ENCODE peak calls at places on chromosomes 7 and 10, in five cellular contexts. X is Peyer's patch, A is H1, Y is colonic mucosa, O is esophagus muscularis mucosa. F is an unnamed sample.

GRCh38 chr7:91031757-91032156 is 232.5 kb upstream of the FZD1 start:
- DNase-seq in X (no peak), A (no peak), Y (no peak), O (no peak), F (no peak)

GRCh38 chr7:30149640-30150272 is 15.0 kb downstream of the MTURN start:
- DNase-seq in X (no peak), A (no peak), Y (no peak), O (no peak), F (no peak)

GRCh38 chr10:87700031-87700796 is 40.5 kb downstream of the PAPSS2 start:
- DNase-seq in X (no peak), A (no peak), Y (no peak), O (no peak), F (no peak)

GRCh38 chr7:35593896-35594295 is 101.0 kb downstream of the HERPUD2 start:
- DNase-seq in X (no peak), A (peak; percentile 86), Y (peak; percentile 22), O (no peak), F (no peak)

GRCh38 chr7:69781412-69781846 is 183.2 kb downstream of the AUTS2 start:
- DNase-seq in X (no peak), A (no peak), Y (no peak), O (no peak), F (no peak)

GRCh38 chr10:121597504-121598241 is 571 bp downstream of the FGFR2 start:
- DNase-seq in X (no peak), A (peak; percentile 72), Y (no peak), O (no peak), F (no peak)

GRCh38 chr10:25575343-25575742 is 358.7 kb upstream of the MYO3A start:
- DNase-seq in X (no peak), A (no peak), Y (no peak), O (no peak), F (no peak)

GRCh38 chr10:69348824-69349541 is 67.7 kb downstream of the TACR2 start:
- DNase-seq in X (no peak), A (no peak), Y (peak; percentile 71), O (peak; percentile 95), F (peak; percentile 49)

GRCh38 chr10:110704906-110705476 is 60.9 kb downstream of the RBM20 start:
- DNase-seq in X (no peak), A (no peak), Y (no peak), O (no peak), F (no peak)

GRCh38 chr10:20811131-20811530 is 86.0 kb downstream of the NEBL start:
- DNase-seq in X (no peak), A (no peak), Y (no peak), O (no peak), F (no peak)

GRCh38 chr10:59465089-59465488 is 102.7 kb upstream of the FAM13C start:
- DNase-seq in X (no peak), A (no peak), Y (no peak), O (no peak), F (peak; percentile 4)

GRCh38 chr10:7813481-7813880 is 4.8 kb upstream of the TAF3 start:
- DNase-seq in X (no peak), A (no peak), Y (no peak), O (no peak), F (no peak)

GRCh38 chr10:19719320-19719719 is 96.9 kb upstream of the PLXDC2 start:
- DNase-seq in X (no peak), A (no peak), Y (no peak), O (no peak), F (peak; percentile 3)

GRCh38 chr10:13706175-13706574 is 119.4 kb downstream of the PRPF18 start:
- DNase-seq in X (no peak), A (no peak), Y (no peak), O (no peak), F (no peak)

DNA sequence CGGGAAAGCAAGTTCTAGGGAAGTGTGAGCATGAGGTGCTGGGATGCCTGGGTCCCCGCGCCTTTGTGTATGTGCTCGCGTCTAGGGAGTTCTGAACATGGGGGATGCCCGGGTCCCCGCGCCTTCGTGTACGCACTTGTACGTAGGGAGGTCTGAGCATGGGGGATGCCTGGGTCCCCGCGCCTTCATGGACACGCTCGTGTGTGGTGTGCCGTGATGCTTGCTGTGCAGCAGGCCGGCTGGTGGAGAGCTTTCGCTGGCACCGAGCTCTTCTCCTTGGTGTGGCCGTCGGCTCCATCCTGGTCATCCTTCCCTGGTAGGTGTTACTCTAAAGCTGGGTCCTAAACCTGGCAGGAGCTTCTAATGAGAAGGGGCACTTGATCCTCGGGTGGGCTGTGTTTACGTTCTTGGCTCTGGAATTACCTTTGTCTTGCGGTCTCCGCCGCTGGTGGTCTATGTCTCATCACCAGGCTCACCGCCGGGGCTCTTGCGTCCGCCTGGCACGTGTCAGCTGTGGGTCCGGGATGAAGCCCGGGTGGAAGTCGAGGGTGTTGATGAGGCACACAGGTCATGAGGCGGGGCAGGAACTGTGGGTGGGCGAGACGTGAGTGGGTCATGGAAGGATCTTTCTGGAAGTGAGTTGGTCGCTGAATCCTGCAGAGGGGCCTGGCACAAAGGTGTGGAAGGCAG is 63.5 kb downstream of the DNAJB6 start:
- DNase-seq in X (peak; percentile 51), A (no peak), Y (no peak), O (no peak), F (no peak)
- H3K4me1 ChIP-seq in X (peaks cover 2% of the 10 kb centered on the region), A (peaks cover 2% of the 10 kb centered on the region), Y (no peaks in the 10 kb centered on the region), O (peaks cover 41% of the 10 kb centered on the region), F (no peaks in the 10 kb centered on the region)

GRCh38 chr7:121384159-121384745 is 11.9 kb downstream of the FAM3C start:
- DNase-seq in X (no peak), A (no peak), Y (no peak), O (no peak), F (peak; percentile 86)
- H3K27ac ChIP-seq in X (peak overlapping the region; percentile 38), A (no peak overlapping the region), Y (no peak overlapping the region), O (no peak overlapping the region), F (peak overlapping the region; percentile 68)

GRCh38 chr7:8254215-8254614 is 7.8 kb downstream of the ICA1 start:
- DNase-seq in X (no peak), A (no peak), Y (peak; percentile 20), O (no peak), F (no peak)
- H3K36me3 ChIP-seq in X (no peaks in the 10 kb centered on the region), A (no peaks in the 10 kb centered on the region), Y (no peaks in the 10 kb centered on the region), O (no peaks in the 10 kb centered on the region), F (no peaks in the 10 kb centered on the region)

DNA sequence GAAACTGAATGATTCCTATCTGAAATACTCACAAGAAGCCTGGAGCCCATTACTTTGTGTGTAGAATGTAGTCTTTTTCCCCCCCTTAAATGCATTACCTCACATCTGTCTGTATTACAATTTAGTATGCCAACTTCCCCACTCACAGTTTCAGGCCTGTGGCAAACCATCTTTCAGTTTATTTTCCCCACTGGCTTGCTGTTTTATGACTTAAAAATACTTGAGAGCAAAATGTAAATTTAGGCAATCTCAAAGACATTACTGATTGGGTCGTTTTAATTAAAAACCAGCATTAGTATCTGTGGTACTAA is 30.4 kb downstream of the PIP4K2A start:
- DNase-seq in X (no peak), A (no peak), Y (no peak), O (no peak), F (no peak)
- H3K4me1 ChIP-seq in X (no peaks in the 10 kb centered on the region), A (peaks cover 11% of the 10 kb centered on the region), Y (no peaks in the 10 kb centered on the region), O (peaks cover 31% of the 10 kb centered on the region), F (no peaks in the 10 kb centered on the region)

DNA sequence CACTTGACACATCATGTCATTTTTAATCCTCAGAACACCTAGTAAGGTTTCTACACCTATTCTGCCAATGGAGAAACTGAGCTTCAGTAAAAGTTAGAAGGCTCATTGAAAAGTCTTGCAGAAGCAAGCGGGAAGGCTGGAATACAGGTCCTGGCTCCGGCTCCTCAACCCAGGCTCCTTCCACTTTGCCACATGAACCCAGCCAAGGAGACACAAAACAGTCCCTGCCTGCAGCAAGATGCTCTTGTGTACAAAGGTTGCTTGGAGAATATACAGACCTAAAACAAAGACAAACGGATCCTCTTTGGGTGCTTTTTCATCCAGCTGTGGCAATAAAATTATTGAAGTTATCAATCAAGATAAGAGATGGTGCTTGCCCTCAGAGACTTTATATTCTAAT is 106.8 kb downstream of the SORBS1 start:
- DNase-seq in X (no peak), A (no peak), Y (no peak), O (no peak), F (no peak)
- H3K27ac ChIP-seq in X (no peak overlapping the region), A (no peak overlapping the region), Y (no peak overlapping the region), O (peak overlapping the region; percentile 97), F (no peak overlapping the region)

GRCh38 chr10:118007773-118008172 is 39.0 kb downstream of the RAB11FIP2 start:
- DNase-seq in X (no peak), A (no peak), Y (no peak), O (no peak), F (no peak)
- H3K36me3 ChIP-seq in X (no peaks in the 10 kb centered on the region), A (no peaks in the 10 kb centered on the region), Y (peaks cover 4% of the 10 kb centered on the region), O (no peaks in the 10 kb centered on the region), F (peaks cover 8% of the 10 kb centered on the region)

DNA sequence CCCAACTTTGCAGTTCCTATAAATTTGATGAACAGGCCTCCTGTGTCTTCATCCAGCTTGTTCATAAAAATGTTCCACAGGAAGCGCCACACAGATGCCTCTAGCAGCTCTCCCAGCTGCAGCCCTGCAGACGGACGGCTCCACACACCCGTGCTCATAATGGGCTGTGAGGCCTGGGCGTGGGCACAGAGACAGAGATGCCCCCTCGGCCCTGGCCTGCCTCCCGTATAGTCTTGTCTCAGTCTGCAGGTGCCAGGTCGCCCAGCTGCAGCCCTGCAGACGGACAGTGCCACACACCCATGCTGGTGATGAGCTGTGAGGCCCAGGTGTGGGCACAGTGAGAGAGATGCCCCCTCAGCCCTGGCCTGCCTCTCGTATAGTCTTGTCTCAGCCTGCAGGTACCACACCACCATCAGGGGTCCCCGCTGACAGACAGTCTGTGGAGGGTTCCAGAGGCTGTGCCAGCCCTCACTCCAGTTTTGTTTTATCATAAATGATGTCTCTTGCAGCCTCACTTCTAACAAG is 189.9 kb downstream of the TCERG1L start:
- DNase-seq in X (no peak), A (no peak), Y (no peak), O (no peak), F (no peak)
- H3K4me1 ChIP-seq in X (no peaks in the 10 kb centered on the region), A (peaks cover 7% of the 10 kb centered on the region), Y (no peaks in the 10 kb centered on the region), O (no peaks in the 10 kb centered on the region), F (no peaks in the 10 kb centered on the region)

DNA sequence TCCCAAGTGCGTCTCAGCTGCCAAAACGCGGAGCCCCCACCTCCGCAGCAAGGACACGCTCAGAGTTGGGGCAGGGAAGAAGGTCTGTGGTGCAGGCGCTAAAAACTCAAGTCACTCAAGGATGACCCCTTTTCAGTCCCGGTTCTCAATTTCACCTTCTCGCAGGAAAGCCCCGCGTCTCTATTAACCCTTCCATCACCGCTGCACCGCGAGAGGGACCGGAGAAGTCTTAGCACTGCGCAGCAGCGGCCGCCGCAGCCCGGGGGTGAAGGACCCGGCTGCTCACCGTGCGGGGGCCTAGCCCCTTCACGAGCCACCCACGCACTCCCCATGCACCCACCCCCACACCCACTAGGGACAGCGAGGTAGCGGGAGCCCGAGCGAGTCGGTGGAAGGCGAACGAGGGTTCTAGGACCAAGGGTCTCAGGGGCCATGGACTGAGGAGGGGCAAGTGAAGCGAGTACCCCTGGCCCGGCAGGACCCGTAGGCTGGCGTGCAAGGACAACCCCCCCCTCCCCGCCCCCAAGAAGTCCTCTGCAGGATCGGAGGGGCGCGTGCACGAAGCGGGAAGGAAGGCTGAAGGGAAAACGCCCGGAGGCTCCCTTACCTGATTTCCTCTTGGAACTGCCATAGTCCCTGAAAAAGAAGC is 162.8 kb downstream of the SH3PXD2A start:
- DNase-seq in X (no peak), A (peak; percentile 71), Y (peak; percentile 40), O (no peak), F (no peak)
- H3K27ac ChIP-seq in X (peak overlapping the region; percentile 64), A (no peak overlapping the region), Y (no peak overlapping the region), O (no peak overlapping the region), F (peak overlapping the region; percentile 36)